ENCODE peak calls at places on chromosomes 12 and 14, in ten cellular contexts. Q is activated naive CD4-positive, alpha-beta T cell treated with anti-CD3 and anti-CD28 coated beads, Interleukin-2, amount 50 U/mL, for 72 hours; U is left ventricle myocardium superior; R is heart left ventricle; Y is naive thymus-derived CD8-positive, alpha-beta T cell; W is CD4-positive, alpha-beta T cell; J is Panc1; O is omental fat pad; F is activated CD4-positive, alpha-beta T cell treated with anti-CD3 and anti-CD28 coated beads for 36 hours; D is left cardiac atrium. V is an unnamed sample.

GRCh38 chr12:64999157-64999425 is 122.0 kb downstream of the WIF1 start:
- ATAC-seq in Q (no peak), U (peak), R (no peak), Y (no peak), W (no peak), J (no peak), O (no peak), F (no peak), D (no peak), V (no peak)

GRCh38 chr12:93990832-93991748 is 157.3 kb upstream of the PLXNC1 start:
- ATAC-seq in Q (no peak), U (peak), R (peak), Y (no peak), W (no peak), J (peak), O (peak), F (no peak), D (peak), V (no peak)

GRCh38 chr12:93060666-93061413 is 131.7 kb upstream of the EEA1 start:
- ATAC-seq in Q (peak), U (peak), R (peak), Y (no peak), W (no peak), J (no peak), O (no peak), F (peak), D (peak), V (peak)

GRCh38 chr12:59472273-59472672 is 123.6 kb upstream of the SLC16A7 start:
- ATAC-seq in Q (no peak), U (no peak), R (no peak), Y (no peak), W (no peak), J (no peak), O (no peak), F (no peak), D (no peak), V (no peak)

GRCh38 chr14:67977468-67978034 is 158.0 kb downstream of the RAD51B start:
- ATAC-seq in Q (no peak), U (no peak), R (no peak), Y (no peak), W (no peak), J (no peak), O (no peak), F (no peak), D (no peak), V (no peak)

GRCh38 chr14:85443001-85443400 is 86.9 kb upstream of the FLRT2 start:
- ATAC-seq in Q (no peak), U (no peak), R (no peak), Y (no peak), W (no peak), J (no peak), O (no peak), F (no peak), D (no peak), V (no peak)

GRCh38 chr14:89869606-89870005 is 84.9 kb downstream of the EFCAB11 start:
- ATAC-seq in Q (no peak), U (no peak), R (no peak), Y (no peak), W (no peak), J (no peak), O (no peak), F (no peak), D (no peak), V (no peak)

GRCh38 chr12:28975564-28976340 is 173.3 kb upstream of the FAR2 start:
- ATAC-seq in Q (no peak), U (no peak), R (no peak), Y (no peak), W (no peak), J (no peak), O (no peak), F (no peak), D (no peak), V (no peak)

GRCh38 chr12:105205322-105206048 is 30.5 kb downstream of the APPL2 start:
- ATAC-seq in Q (no peak), U (peak), R (no peak), Y (no peak), W (no peak), J (peak), O (no peak), F (no peak), D (no peak), V (no peak)

GRCh38 chr12:77724367-77724957 is 106.2 kb upstream of the NAV3 start:
- ATAC-seq in Q (no peak), U (peak), R (no peak), Y (no peak), W (no peak), J (no peak), O (no peak), F (no peak), D (peak), V (no peak)

V was measured in gastroesophageal sphincter.